ENCODE peak calls at places on chromosome 1, in seven cellular contexts. C is HFF-Myc, W is fibroblast of pulmonary artery, S is cardiac fibroblast, F is mucosa of descending colon, U is right lobe of liver, H is astrocyte of the cerebellum. N is an unnamed sample.

GRCh38 chr1:30034627-30035521 is 688.5 kb downstream of the MATN1 start:
- DNase-seq in S (no peak), C (no peak), F (no peak), W (peak; percentile 1), H (no peak), U (no peak), N (no peak)

GRCh38 chr1:43861985-43862735 is 71.4 kb upstream of the ARTN start:
- DNase-seq in W (no peak), F (no peak), C (no peak), H (no peak), U (no peak), S (no peak), N (no peak)

GRCh38 chr1:229943988-229944743 is 122.9 kb upstream of the GALNT2 start:
- DNase-seq in F (no peak), W (no peak), C (no peak), U (no peak), H (no peak), S (no peak), N (no peak)

GRCh38 chr1:7401814-7402547 is 369.1 kb upstream of the VAMP3 start:
- DNase-seq in C (peak; percentile 93), U (no peak), S (peak; percentile 96), H (peak; percentile 95), W (peak; percentile 89), F (no peak), N (peak; percentile 99)

GRCh38 chr1:29983366-29983765 is 740.0 kb downstream of the MATN1 start:
- DNase-seq in U (no peak), F (no peak), C (no peak), S (no peak), H (no peak), W (no peak), N (no peak)

GRCh38 chr1:233379869-233380438 is 52.4 kb downstream of the MAP3K21 start:
- DNase-seq in C (no peak), F (no peak), S (no peak), W (no peak), U (no peak), H (no peak), N (no peak)

GRCh38 chr1:113608371-113608770 is 150.9 kb downstream of the PHTF1 start:
- DNase-seq in F (no peak), C (no peak), H (no peak), S (no peak), U (no peak), W (no peak), N (no peak)

GRCh38 chr1:211965108-211965805 is 70.1 kb downstream of the INTS7 start:
- DNase-seq in H (no peak), F (no peak), S (no peak), U (no peak), W (no peak), C (no peak), N (no peak)

GRCh38 chr1:50697440-50698421 is 262.3 kb downstream of the FAF1 start:
- DNase-seq in H (no peak), F (no peak), W (peak; percentile 26), C (no peak), U (no peak), S (no peak), N (peak; percentile 24)

GRCh38 chr1:51281807-51282206 is 45.7 kb downstream of the RNF11 start:
- DNase-seq in C (no peak), F (no peak), U (no peak), W (no peak), H (no peak), S (no peak), N (no peak)

GRCh38 chr1:35706846-35707245 is 11.8 kb downstream of the C1orf216 start:
- DNase-seq in U (no peak), S (no peak), H (no peak), F (no peak), C (no peak), W (no peak), N (no peak)

GRCh38 chr1:206050655-206051235 is 2.2 kb upstream of the RHEX start:
- DNase-seq in U (no peak), C (no peak), H (no peak), S (peak; percentile 25), W (no peak), F (peak; percentile 29), N (no peak)

GRCh38 chr1:94194079-94194478 is 43.3 kb downstream of the ARHGAP29 start:
- DNase-seq in F (no peak), C (no peak), U (no peak), S (no peak), W (no peak), H (no peak), N (no peak)

GRCh38 chr1:117646956-117647355 is 41.1 kb downstream of the TENT5C start:
- DNase-seq in H (no peak), W (no peak), C (no peak), S (no peak), F (no peak), U (no peak), N (no peak)

DNA sequence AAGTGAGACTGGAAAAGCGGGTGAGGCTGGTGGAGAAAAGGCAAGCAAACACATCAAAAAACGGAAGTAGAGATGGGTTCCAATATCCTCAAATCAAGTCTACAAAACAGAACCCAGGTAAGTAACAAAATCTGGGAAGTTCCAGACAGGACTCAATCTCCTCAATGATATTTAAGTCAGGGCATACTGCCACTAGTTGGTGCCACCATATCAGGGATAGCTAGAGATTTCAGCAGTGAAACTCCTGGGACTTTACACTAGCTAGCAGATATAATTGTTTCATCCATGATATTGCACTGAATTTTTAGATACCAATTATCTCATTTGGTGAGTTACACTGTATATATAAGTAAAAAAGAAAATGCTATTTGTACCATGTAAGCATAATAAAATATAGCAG is 52.0 kb downstream of the EYA3 start:
- DNase-seq in S (no peak), H (no peak), F (peak; percentile 10), U (no peak), W (no peak), C (no peak), N (no peak)
- TF ChIP-seq CTCF in S (no peak), H (no peak), F (no peak), U (no peak), W (no peak), C (no peak), N (no peak)

DNA sequence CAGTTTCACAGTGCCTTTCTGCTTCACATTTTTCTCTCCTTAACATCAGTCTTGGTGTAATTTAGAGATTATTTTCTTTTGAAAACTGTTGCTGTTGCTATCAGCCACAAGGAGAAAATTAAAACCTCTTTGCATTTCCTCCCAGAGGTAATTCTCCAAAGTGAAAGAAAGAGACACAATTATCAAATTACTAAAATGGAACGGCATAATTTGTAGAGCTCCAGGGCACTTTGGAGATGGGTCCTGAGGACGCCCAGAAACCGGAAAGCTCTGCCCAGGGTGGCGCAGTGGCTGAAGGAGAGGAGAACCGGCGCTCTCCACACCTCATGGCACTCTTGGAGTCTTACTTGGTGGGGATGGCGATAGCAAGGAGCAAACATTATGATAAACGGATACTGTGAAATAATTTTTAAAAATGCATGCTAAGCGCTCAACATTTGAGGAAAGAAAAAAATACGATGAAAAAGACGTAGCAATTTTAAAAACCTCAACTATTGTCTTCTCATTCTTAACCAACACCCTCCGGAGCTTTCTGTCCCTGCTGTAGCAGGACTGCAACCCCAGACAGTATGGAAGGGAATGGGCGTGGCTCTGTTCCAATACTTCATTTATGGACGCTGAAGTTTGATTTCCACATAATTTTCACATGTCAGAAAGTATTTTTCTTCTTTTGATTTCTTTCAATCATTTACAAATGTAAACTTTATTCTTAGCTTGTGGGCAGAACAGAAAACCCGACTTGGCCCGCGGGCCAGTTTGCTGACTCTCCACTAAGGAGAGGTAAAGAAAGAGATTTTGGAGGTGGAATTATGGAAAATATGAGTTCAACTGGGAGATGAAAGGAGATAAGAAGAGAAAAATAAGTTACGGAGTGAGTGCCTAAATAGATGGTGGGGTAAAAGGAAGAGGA is 1.1 kb downstream of the S100A11 start:
- DNase-seq in H (no peak), C (no peak), W (peak; percentile 39), U (no peak), S (peak; percentile 47), F (peak; percentile 68), N (no peak)
- TF ChIP-seq CTCF in H (no peak), C (no peak), W (no peak), U (no peak), S (no peak), F (no peak), N (no peak)

GRCh38 chr1:161747789-161748188 is 1.8 kb upstream of the DUSP12 start:
- DNase-seq in H (no peak), U (no peak), S (no peak), F (no peak), C (no peak), W (no peak), N (no peak)

DNA sequence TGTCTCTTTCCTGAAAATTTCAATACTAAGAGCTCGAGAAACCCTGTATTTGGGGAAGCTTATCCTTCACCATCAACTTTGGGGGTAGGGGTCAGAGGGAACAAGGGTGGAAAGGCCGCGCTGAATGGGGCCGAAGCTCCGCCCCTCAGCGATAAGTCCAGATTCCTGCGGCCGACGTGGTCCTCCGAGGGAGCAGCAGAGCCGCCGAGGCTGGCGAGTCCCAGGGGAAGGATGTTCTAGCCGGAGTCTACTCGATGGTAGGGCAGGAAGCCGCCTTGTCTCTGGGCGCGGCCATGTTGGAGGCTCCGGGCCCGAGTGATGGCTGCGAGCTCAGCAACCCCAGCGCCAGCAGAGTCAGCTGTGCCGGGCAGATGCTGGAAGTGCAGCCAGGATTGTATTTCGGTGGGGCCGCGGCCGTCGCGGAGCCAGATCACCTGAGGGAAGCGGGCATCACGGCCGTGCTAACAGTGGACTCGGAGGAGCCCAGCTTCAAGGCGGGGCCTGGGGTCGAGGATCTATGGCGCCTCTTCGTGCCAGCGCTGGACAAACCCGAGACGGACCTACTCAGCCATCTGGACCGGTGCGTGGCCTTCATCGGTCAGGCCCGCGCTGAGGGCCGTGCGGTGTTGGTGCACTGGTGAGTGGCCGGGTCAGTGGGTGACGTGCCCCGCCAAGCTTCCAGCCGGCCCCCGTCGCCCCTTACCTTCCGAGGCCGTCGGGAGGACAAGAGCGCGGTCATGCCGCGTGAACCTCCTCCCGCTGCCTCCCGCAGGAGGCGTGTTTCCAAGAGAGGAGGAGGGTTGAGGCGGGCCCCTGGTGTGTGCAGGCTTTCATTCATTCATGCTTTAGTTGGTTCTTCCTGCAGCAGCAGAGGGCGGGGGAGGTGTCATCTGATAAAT is at the start of gene DUSP12:
- DNase-seq in C (peak; percentile 82), W (peak; percentile 97), H (peak; percentile 89), S (peak; percentile 98), F (peak; percentile 92), U (peak; percentile 92), N (peak; percentile 72)
- TF ChIP-seq CTCF in C (no peak), W (peak; percentile 20), H (no peak), S (no peak), F (no peak), U (no peak), N (peak; percentile 47)

GRCh38 chr1:159084152-159084551 is 7.6 kb upstream of the AIM2 start:
- DNase-seq in F (no peak), U (no peak), H (no peak), W (no peak), S (no peak), C (no peak), N (no peak)

GRCh38 chr1:159076753-159077656 is at the start of gene AIM2:
- DNase-seq in H (no peak), C (peak; percentile 47), U (no peak), F (peak; percentile 65), W (no peak), S (no peak), N (no peak)

GRCh38 chr1:159076438-159076752 is 171 bp downstream of the AIM2 start:
- DNase-seq in S (no peak), W (no peak), H (no peak), C (no peak), F (no peak), U (no peak), N (no peak)

GRCh38 chr1:159077657-159077961 is 1.0 kb upstream of the AIM2 start:
- DNase-seq in C (no peak), W (no peak), S (no peak), H (no peak), F (no peak), U (no peak), N (no peak)

GRCh38 chr1:159079518-159079917 is 3.0 kb upstream of the AIM2 start:
- DNase-seq in C (no peak), S (no peak), H (no peak), U (no peak), W (no peak), F (no peak), N (no peak)
- TF ChIP-seq CTCF in C (no peak), S (no peak), H (no peak), U (no peak), W (no peak), F (no peak), N (no peak)

N was measured in AG04449.